ENCODE peak calls at places on chromosomes 13 and 19, in five cellular contexts. One of them, this sample, is unnamed.

GRCh38 chr13:110913322-110913721 is 1.5 kb downstream of the ANKRD10 start:
- DNase-seq in body of pancreas: peak; percentile 38
- DNase-seq in HepG2: peak; percentile 28
- DNase-seq in stomach: peak; percentile 33
- DNase-seq in upper lobe of left lung: no peak
- DNase-seq in this sample: no peak

GRCh38 chr13:19172007-19172646 is 9.5 kb downstream of the TUBA3C start:
- DNase-seq in upper lobe of left lung: no peak
- DNase-seq in body of pancreas: no peak
- DNase-seq in HepG2: no peak
- DNase-seq in stomach: no peak
- DNase-seq in this sample: no peak

GRCh38 chr19:16660763-16661479 is at the start of gene TMEM38A:
- DNase-seq in upper lobe of left lung: peak; percentile 91
- DNase-seq in HepG2: no peak
- DNase-seq in stomach: peak; percentile 72
- DNase-seq in body of pancreas: peak; percentile 43
- DNase-seq in this sample: peak; percentile 75

GRCh38 chr13:33510350-33510749 is 224.8 kb upstream of the STARD13 start:
- DNase-seq in body of pancreas: no peak
- DNase-seq in stomach: no peak
- DNase-seq in HepG2: no peak
- DNase-seq in upper lobe of left lung: no peak
- DNase-seq in this sample: no peak

GRCh38 chr19:4014541-4015491 is 7.3 kb downstream of the PIAS4 start:
- DNase-seq in upper lobe of left lung: peak; percentile 62
- DNase-seq in stomach: peak; percentile 55
- DNase-seq in HepG2: no peak
- DNase-seq in body of pancreas: no peak
- DNase-seq in this sample: no peak

GRCh38 chr13:114319441-114319871 is 5.2 kb downstream of the CHAMP1 start:
- DNase-seq in upper lobe of left lung: no peak
- DNase-seq in stomach: no peak
- DNase-seq in HepG2: no peak
- DNase-seq in body of pancreas: no peak
- DNase-seq in this sample: no peak

GRCh38 chr19:10568444-10568825 is 344 bp downstream of the CDKN2D start:
- DNase-seq in stomach: peak; percentile 50
- DNase-seq in HepG2: no peak
- DNase-seq in body of pancreas: peak; percentile 54
- DNase-seq in upper lobe of left lung: no peak
- DNase-seq in this sample: peak; percentile 64

GRCh38 chr19:56639217-56639616 is 3.7 kb upstream of the SMIM17 start:
- DNase-seq in body of pancreas: no peak
- DNase-seq in upper lobe of left lung: no peak
- DNase-seq in stomach: no peak
- DNase-seq in HepG2: no peak
- DNase-seq in this sample: no peak

GRCh38 chr13:26021516-26021915 is 30.3 kb downstream of the SHISA2 start:
- DNase-seq in body of pancreas: no peak
- DNase-seq in stomach: no peak
- DNase-seq in upper lobe of left lung: no peak
- DNase-seq in HepG2: no peak
- DNase-seq in this sample: no peak

GRCh38 chr19:49929121-49929610 is at the start of the genes ATF5 and NUP62:
- DNase-seq in HepG2: peak; percentile 80
- DNase-seq in upper lobe of left lung: peak; percentile 99
- DNase-seq in stomach: peak; percentile 90
- DNase-seq in body of pancreas: peak; percentile 92
- DNase-seq in this sample: peak; percentile 90

GRCh38 chr13:90757127-90757680 is 590.3 kb upstream of the MIR17HG start:
- DNase-seq in HepG2: no peak
- DNase-seq in body of pancreas: no peak
- DNase-seq in stomach: no peak
- DNase-seq in upper lobe of left lung: no peak
- DNase-seq in this sample: no peak

GRCh38 chr13:43331676-43332075 is 308.3 kb downstream of the DNAJC15 start:
- DNase-seq in body of pancreas: no peak
- DNase-seq in upper lobe of left lung: no peak
- DNase-seq in HepG2: no peak
- DNase-seq in stomach: no peak
- DNase-seq in this sample: no peak

GRCh38 chr13:20901668-20902437 is 693 bp downstream of the XPO4 start:
- DNase-seq in body of pancreas: peak; percentile 29
- DNase-seq in upper lobe of left lung: peak; percentile 69
- DNase-seq in HepG2: peak; percentile 54
- DNase-seq in stomach: no peak
- DNase-seq in this sample: peak; percentile 36
- TF ChIP-seq POLR2A in body of pancreas: no peak
- TF ChIP-seq POLR2A in upper lobe of left lung: no peak
- TF ChIP-seq POLR2A in HepG2: no peak
- TF ChIP-seq POLR2A in stomach: no peak
- TF ChIP-seq POLR2A in this sample: no peak

GRCh38 chr19:1836458-1837221 is 11.6 kb downstream of the REXO1 start:
- DNase-seq in body of pancreas: no peak
- DNase-seq in HepG2: no peak
- DNase-seq in stomach: no peak
- DNase-seq in upper lobe of left lung: peak; percentile 50
- DNase-seq in this sample: no peak
- H3K36me3 ChIP-seq in body of pancreas: no peaks in the 10 kb centered on the region
- H3K36me3 ChIP-seq in HepG2: peaks cover 3% of the 10 kb centered on the region
- H3K36me3 ChIP-seq in stomach: peaks cover 28% of the 10 kb centered on the region
- H3K36me3 ChIP-seq in upper lobe of left lung: peaks cover 6% of the 10 kb centered on the region
- H3K36me3 ChIP-seq in this sample: no peaks in the 10 kb centered on the region

GRCh38 chr19:35122687-35123551 is 7.3 kb downstream of the FXYD3 start:
- DNase-seq in HepG2: no peak
- DNase-seq in stomach: no peak
- DNase-seq in body of pancreas: no peak
- DNase-seq in upper lobe of left lung: peak; percentile 58
- DNase-seq in this sample: no peak
- H3K27ac ChIP-seq in HepG2: no peak overlapping the region
- H3K27ac ChIP-seq in stomach: peak overlapping the region; percentile 92
- H3K27ac ChIP-seq in body of pancreas: no peak overlapping the region
- H3K27ac ChIP-seq in upper lobe of left lung: peak overlapping the region; percentile 61
- H3K27ac ChIP-seq in this sample: no peak overlapping the region

GRCh38 chr19:5693195-5694166 is 3.4 kb downstream of the RPL36 start:
- DNase-seq in upper lobe of left lung: peak; percentile 84
- DNase-seq in HepG2: no peak
- DNase-seq in stomach: no peak
- DNase-seq in body of pancreas: peak; percentile 12
- DNase-seq in this sample: no peak
- TF ChIP-seq POLR2A in upper lobe of left lung: no peak
- TF ChIP-seq POLR2A in HepG2: no peak
- TF ChIP-seq POLR2A in stomach: no peak
- TF ChIP-seq POLR2A in body of pancreas: no peak
- TF ChIP-seq POLR2A in this sample: no peak

DNA sequence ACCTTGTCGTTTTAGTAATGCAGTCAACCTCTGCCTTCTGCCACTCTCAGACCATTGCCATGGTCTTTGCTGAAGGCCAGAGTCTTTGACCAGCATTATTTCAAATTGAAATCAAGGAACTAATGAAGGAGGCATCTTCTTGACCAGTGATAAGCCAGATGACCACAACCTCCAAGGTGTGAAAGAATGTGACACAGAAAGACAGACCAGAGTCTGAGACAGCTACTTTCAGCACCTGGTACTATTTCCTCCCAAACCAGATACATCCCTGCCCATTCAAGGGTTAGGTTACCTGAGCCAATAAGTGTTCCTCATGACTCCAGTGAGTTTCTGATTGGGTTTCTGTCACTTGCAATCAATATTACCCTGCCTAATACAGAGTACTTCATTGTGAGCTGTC is 20.3 kb upstream of the RNASEH2B start:
- DNase-seq in upper lobe of left lung: no peak
- DNase-seq in stomach: no peak
- DNase-seq in HepG2: no peak
- DNase-seq in body of pancreas: no peak
- DNase-seq in this sample: no peak
- H3K36me3 ChIP-seq in upper lobe of left lung: no peaks in the 10 kb centered on the region
- H3K36me3 ChIP-seq in stomach: no peaks in the 10 kb centered on the region
- H3K36me3 ChIP-seq in HepG2: no peaks in the 10 kb centered on the region
- H3K36me3 ChIP-seq in body of pancreas: no peaks in the 10 kb centered on the region
- H3K36me3 ChIP-seq in this sample: no peaks in the 10 kb centered on the region